ENCODE peak calls at places on chromosomes 16 and 17, in five cellular contexts. Y is HCT116, M is upper lobe of right lung, G is left ventricle myocardium inferior, N is hepatocyte. B is an unnamed sample.
A peak's percentile ranks its signal among the peaks of the same experiment; 100 is the strongest.

GRCh38 chr16:30023586-30023985 is 588 bp downstream of the C16orf92 start:
- DNase-seq in Y (no peak), M (no peak), G (no peak), N (no peak), B (no peak)

GRCh38 chr16:86512301-86512859 is 2.1 kb downstream of the FOXF1 start:
- DNase-seq in Y (no peak), M (peak; percentile 63), G (no peak), N (no peak), B (no peak)

GRCh38 chr16:14013571-14014283 is 57.4 kb upstream of the MRTFB start:
- DNase-seq in Y (no peak), M (no peak), G (no peak), N (peak; percentile 18), B (no peak)

GRCh38 chr16:1732071-1732470 is 26.1 kb downstream of the MAPK8IP3 start:
- DNase-seq in Y (no peak), M (no peak), G (no peak), N (no peak), B (no peak)

GRCh38 chr17:58281511-58282011 is 826 bp upstream of the MPO start:
- DNase-seq in Y (no peak), M (no peak), G (no peak), N (no peak), B (peak; percentile 28)

GRCh38 chr16:85803570-85803969 is 4.1 kb downstream of the COX4I1 start:
- DNase-seq in Y (no peak), M (peak; percentile 30), G (no peak), N (no peak), B (no peak)

GRCh38 chr16:84648595-84649510 is 542 bp downstream of the KLHL36 start:
- DNase-seq in Y (no peak), M (peak; percentile 87), G (peak; percentile 69), N (peak; percentile 80), B (no peak)

GRCh38 chr17:66684716-66685115 is 150.2 kb upstream of the CACNG5 start:
- DNase-seq in Y (no peak), M (no peak), G (no peak), N (no peak), B (no peak)

GRCh38 chr17:56171186-56171959 is 18.1 kb downstream of the ANKFN1 start:
- DNase-seq in Y (no peak), M (no peak), G (no peak), N (no peak), B (no peak)

GRCh38 chr17:60647705-60648104 is 29.9 kb upstream of the BCAS3 start:
- DNase-seq in Y (no peak), M (no peak), G (no peak), N (no peak), B (no peak)

GRCh38 chr16:83215417-83216001 is 588.7 kb downstream of the CDH13 start:
- DNase-seq in Y (peak; percentile 21), M (no peak), G (no peak), N (peak; percentile 67), B (no peak)

GRCh38 chr17:78346605-78347250 is 13.1 kb downstream of the SOCS3 start:
- DNase-seq in Y (no peak), M (no peak), G (no peak), N (no peak), B (no peak)

GRCh38 chr17:835263-835662 is 53.1 kb downstream of the MRM3 start:
- DNase-seq in Y (no peak), M (no peak), G (no peak), N (peak; percentile 55), B (no peak)

GRCh38 chr17:17391575-17392370 is 85.0 kb upstream of the MED9 start:
- DNase-seq in Y (no peak), M (no peak), G (no peak), N (no peak), B (no peak)

GRCh38 chr16:30963925-30964511 is 6.5 kb downstream of the SETD1A start:
- DNase-seq in Y (no peak), M (no peak), G (no peak), N (no peak), B (no peak)

GRCh38 chr16:79169239-79169638 is 431.3 kb downstream of the MAF start:
- DNase-seq in Y (no peak), M (no peak), G (no peak), N (peak; percentile 30), B (no peak)

GRCh38 chr16:11188801-11189740 is 66.9 kb downstream of the SOCS1 start:
- DNase-seq in Y (no peak), M (no peak), G (no peak), N (no peak), B (no peak)

GRCh38 chr16:57755726-57756423 is 20.3 kb downstream of the KATNB1 start:
- DNase-seq in Y (no peak), M (no peak), G (no peak), N (no peak), B (no peak)

DNA sequence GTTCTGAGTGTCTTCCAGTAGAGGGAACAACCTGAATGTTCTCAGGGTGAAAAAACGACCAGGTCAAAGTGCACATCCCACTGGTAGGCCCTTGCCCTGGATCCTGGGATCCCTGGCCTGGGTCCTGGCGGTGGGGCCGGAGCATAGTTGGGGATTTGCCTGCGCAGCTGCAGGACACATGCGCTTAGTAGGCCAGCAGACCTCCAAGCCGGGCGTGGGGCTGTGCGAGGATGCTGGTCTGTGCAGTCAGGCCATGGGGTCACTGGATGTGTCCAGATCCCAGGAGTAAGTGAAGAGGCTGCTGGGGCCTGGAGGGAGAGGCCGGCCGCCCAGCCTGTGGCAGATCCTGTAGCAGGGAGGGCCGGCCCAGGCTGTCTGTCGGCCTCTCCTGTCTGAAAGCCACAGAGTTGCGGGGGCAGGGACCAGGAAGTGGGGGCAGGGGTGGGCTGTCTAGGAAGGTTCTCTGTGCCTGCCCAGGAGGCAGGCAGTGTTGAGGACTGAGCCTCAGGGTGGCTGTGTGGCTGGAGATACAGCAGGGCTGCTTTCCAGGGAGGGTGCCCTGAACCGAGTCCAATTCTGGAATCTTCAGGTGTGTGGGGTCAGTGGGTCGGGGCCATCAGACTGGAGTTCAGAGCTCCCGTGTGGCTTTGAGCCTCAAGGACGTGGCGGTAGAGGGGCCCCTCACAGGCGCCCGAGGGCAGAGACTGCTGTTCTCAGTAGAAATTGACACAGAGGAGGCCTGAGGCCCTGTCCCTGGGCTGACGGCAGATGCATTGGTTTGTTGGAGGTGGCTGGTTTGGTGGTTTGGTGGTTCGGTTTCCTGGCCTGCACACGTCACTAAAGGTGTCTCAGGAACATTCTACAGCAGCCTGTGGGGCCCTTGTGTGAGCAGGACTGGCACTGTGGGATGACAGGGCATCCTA is 17.2 kb upstream of the NUDT16L1 start:
- DNase-seq in Y (no peak), M (no peak), G (no peak), N (no peak), B (no peak)
- H3K27ac ChIP-seq in Y (no peak overlapping the region), M (peak overlapping the region; percentile 36), G (peak overlapping the region; percentile 93), N (no peak overlapping the region), B (peak overlapping the region; percentile 80)

GRCh38 chr17:19457046-19457445 is 46.0 kb downstream of the RNF112 start:
- DNase-seq in Y (no peak), M (no peak), G (no peak), N (no peak), B (no peak)
- H3K4me1 ChIP-seq in Y (no peaks in the 10 kb centered on the region), M (peaks cover 8% of the 10 kb centered on the region), G (no peaks in the 10 kb centered on the region), N (no peaks in the 10 kb centered on the region), B (peaks cover 7% of the 10 kb centered on the region)

GRCh38 chr17:44074231-44074910 is 3.8 kb downstream of the G6PC3 start:
- DNase-seq in Y (no peak), M (no peak), G (no peak), N (no peak), B (no peak)
- TF ChIP-seq CTCF in Y (no peak), M (no peak), G (no peak), N (no peak), B (no peak)

GRCh38 chr16:80841231-80841630 is 36.8 kb upstream of the CDYL2 start:
- DNase-seq in Y (no peak), M (no peak), G (no peak), N (no peak), B (no peak)

GRCh38 chr16:80837421-80838263 is 33.2 kb upstream of the CDYL2 start:
- DNase-seq in Y (no peak), M (no peak), G (no peak), N (no peak), B (no peak)

GRCh38 chr16:80831039-80831438 is 26.6 kb upstream of the CDYL2 start:
- DNase-seq in Y (no peak), M (no peak), G (no peak), N (no peak), B (no peak)

GRCh38 chr16:80836846-80837245 is 32.4 kb upstream of the CDYL2 start:
- DNase-seq in Y (no peak), M (no peak), G (no peak), N (no peak), B (no peak)
- H3K27ac ChIP-seq in Y (no peak overlapping the region), M (no peak overlapping the region), G (no peak overlapping the region), N (no peak overlapping the region), B (no peak overlapping the region)

DNA sequence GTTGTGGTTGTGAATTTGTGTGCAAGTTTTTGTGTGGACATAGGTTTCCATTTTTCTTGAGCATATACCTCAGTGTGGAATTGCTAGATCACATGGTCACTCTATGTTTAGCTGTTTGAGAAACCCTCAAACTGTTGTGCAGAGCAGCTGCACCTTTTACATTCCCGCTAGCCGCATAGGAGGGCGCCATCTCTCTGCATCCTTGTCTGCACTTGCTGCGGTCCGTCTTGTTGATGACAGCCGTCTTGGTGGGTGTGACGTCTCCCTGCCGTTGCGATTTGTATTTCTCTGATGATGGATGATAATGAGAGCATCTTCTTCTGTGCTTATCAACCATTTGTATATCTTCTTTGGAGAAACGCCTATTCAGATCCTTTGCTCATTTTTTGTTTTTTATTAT is 25.1 kb upstream of the IL17C start:
- DNase-seq in Y (no peak), M (no peak), G (no peak), N (no peak), B (no peak)
- H3K4me1 ChIP-seq in Y (no peaks in the 10 kb centered on the region), M (no peaks in the 10 kb centered on the region), G (peaks cover 27% of the 10 kb centered on the region), N (peaks cover 7% of the 10 kb centered on the region), B (no peaks in the 10 kb centered on the region)

GRCh38 chr17:50426814-50427787 is 1.1 kb downstream of the ACSF2 start:
- DNase-seq in Y (peak; percentile 69), M (no peak), G (peak; percentile 17), N (peak; percentile 62), B (peak; percentile 61)
- TF ChIP-seq CTCF in Y (peak; percentile 74), M (peak; percentile 23), G (no peak), N (peak; percentile 32), B (no peak)

GRCh38 chr17:51128089-51128488 is 7.4 kb upstream of the SPAG9 start:
- DNase-seq in Y (peak; percentile 33), M (no peak), G (no peak), N (no peak), B (peak; percentile 72)

GRCh38 chr17:51135956-51136355 is 15.3 kb upstream of the SPAG9 start:
- DNase-seq in Y (no peak), M (no peak), G (no peak), N (no peak), B (no peak)

DNA sequence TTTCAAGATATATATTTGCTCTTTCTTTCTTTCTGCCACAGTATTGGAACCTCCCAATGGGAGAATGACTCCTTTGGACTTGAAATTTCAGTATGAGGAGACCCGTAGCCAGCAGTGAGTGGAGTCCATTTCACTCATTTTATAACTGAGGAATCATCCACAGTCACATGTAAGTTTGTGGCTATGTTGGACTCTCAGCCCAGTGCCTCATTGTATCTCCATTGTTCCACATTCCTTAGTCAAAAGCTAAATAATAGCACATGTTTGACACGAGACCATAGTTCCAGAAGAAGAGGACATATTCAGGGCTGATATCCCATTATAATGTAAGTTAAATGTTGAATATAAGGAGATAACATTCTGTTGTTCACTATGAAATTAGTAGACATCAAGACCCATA is 12.7 kb upstream of the SPAG9 start:
- DNase-seq in Y (no peak), M (no peak), G (no peak), N (no peak), B (no peak)
- H3K27ac ChIP-seq in Y (no peak overlapping the region), M (no peak overlapping the region), G (peak overlapping the region; percentile 84), N (peak overlapping the region; percentile 84), B (peak overlapping the region; percentile 73)

B was measured in right atrium auricular region.